ENCODE peak calls at places on chromosomes 13 and 19, in four cellular contexts. U is NCI-H345, P is GM23248, F is H1. D is an unnamed sample.

GRCh38 chr19:11551603-11552235 is 7.3 kb downstream of the ELOF1 start:
- DNase-seq in F (no peak), P (peak), U (no peak), D (no peak)

GRCh38 chr13:107466326-107466725 is 749.0 kb downstream of the LIG4 start:
- DNase-seq in F (peak), P (peak), U (no peak), D (no peak)

GRCh38 chr13:20525601-20526544 is at the start of gene CRYL1:
- DNase-seq in P (peak), F (no peak), U (peak), D (peak)

GRCh38 chr13:68851026-68851425 is 1256.6 kb upstream of the ATXN8OS start:
- DNase-seq in U (no peak), F (no peak), P (no peak), D (no peak)

GRCh38 chr19:45171211-45171623 is 6.8 kb downstream of the TRAPPC6A start:
- DNase-seq in U (no peak), F (no peak), P (no peak), D (no peak)

GRCh38 chr13:76600086-76600485 is 286.1 kb downstream of the KCTD12 start:
- DNase-seq in F (no peak), U (no peak), P (peak), D (no peak)

GRCh38 chr13:31866099-31866498 is 126.8 kb downstream of the RXFP2 start:
- DNase-seq in P (no peak), U (no peak), F (no peak), D (no peak)

GRCh38 chr19:54287456-54287855 is 6.5 kb upstream of the LILRB2 start:
- DNase-seq in P (peak), U (no peak), F (no peak), D (no peak)

GRCh38 chr19:8578642-8579265 is 1.5 kb upstream of the MYO1F start:
- DNase-seq in P (peak), U (no peak), F (peak), D (peak)

GRCh38 chr19:41321600-41322270 is 11.8 kb downstream of the CCDC97 start:
- DNase-seq in U (no peak), P (peak), F (peak), D (no peak)

GRCh38 chr19:29372921-29373797 is 152.6 kb upstream of the VSTM2B start:
- DNase-seq in F (no peak), P (no peak), U (no peak), D (peak)

GRCh38 chr13:102913924-102914628 is 68.2 kb downstream of the ERCC5 start:
- DNase-seq in P (peak), U (no peak), F (no peak), D (no peak)

GRCh38 chr13:101511766-101512165 is 59.3 kb downstream of the ITGBL1 start:
- DNase-seq in P (peak), U (no peak), F (no peak), D (no peak)

GRCh38 chr19:2613507-2614295 is 88.8 kb downstream of the GNG7 start:
- DNase-seq in F (no peak), P (peak), U (peak), D (peak)

GRCh38 chr13:97432232-97432916 is 1.6 kb upstream of the RAP2A start:
- DNase-seq in P (no peak), U (no peak), F (no peak), D (no peak)

GRCh38 chr13:113852536-113853517 is 11.0 kb downstream of the GAS6 start:
- DNase-seq in U (no peak), F (no peak), P (no peak), D (peak)

GRCh38 chr19:6854758-6855157 is 32.6 kb upstream of the ADGRE1 start:
- DNase-seq in U (no peak), F (no peak), P (no peak), D (no peak)

GRCh38 chr13:72716776-72717175 is 10.7 kb downstream of the MZT1 start:
- DNase-seq in F (no peak), P (no peak), U (no peak), D (no peak)

GRCh38 chr13:106799731-106800335 is 231.9 kb upstream of the ARGLU1 start:
- DNase-seq in P (no peak), U (no peak), F (no peak), D (no peak)

GRCh38 chr19:29962777-29963176 is 20.7 kb downstream of the URI1 start:
- DNase-seq in U (no peak), F (no peak), P (no peak), D (no peak)

GRCh38 chr19:11378319-11379189 is 4.1 kb downstream of the SWSAP1 start:
- DNase-seq in P (peak), F (no peak), U (peak), D (peak)